ENCODE peak calls at places on chromosomes 12 and 14, in seven cellular contexts. V is EL, G is Panc1, Y is C1 segment of cervical spinal cord, U is GM06990, Z is AML-193, M is NCI-H2081. O is an unnamed sample.

GRCh38 chr12:68959457-68960161 is 26.6 kb upstream of the CPM start:
- DNase-seq in V (no peak), G (no peak), Y (no peak), U (no peak), Z (no peak), M (no peak), O (no peak)

GRCh38 chr12:106107566-106107965 is 31.2 kb downstream of the NUAK1 start:
- DNase-seq in V (peak), G (no peak), Y (no peak), U (no peak), Z (no peak), M (no peak), O (no peak)

GRCh38 chr14:88258026-88258425 is 65.0 kb downstream of the KCNK10 start:
- DNase-seq in V (no peak), G (no peak), Y (no peak), U (no peak), Z (no peak), M (no peak), O (no peak)

GRCh38 chr14:85565862-85566296 is 35.9 kb downstream of the FLRT2 start:
- DNase-seq in V (peak), G (no peak), Y (no peak), U (no peak), Z (no peak), M (no peak), O (no peak)

GRCh38 chr12:26870491-26871419 is 37.8 kb upstream of the ITPR2 start:
- DNase-seq in V (peak), G (no peak), Y (no peak), U (peak), Z (peak), M (no peak), O (no peak)

GRCh38 chr12:28558232-28558631 is 368.0 kb downstream of the CCDC91 start:
- DNase-seq in V (no peak), G (no peak), Y (no peak), U (no peak), Z (no peak), M (no peak), O (no peak)

GRCh38 chr14:105313381-105314286 is 914 bp upstream of the PACS2 start:
- DNase-seq in V (peak), G (no peak), Y (no peak), U (no peak), Z (peak), M (peak), O (no peak)

GRCh38 chr12:123660328-123660727 is 10.6 kb upstream of the TCTN2 start:
- DNase-seq in V (peak), G (peak), Y (no peak), U (no peak), Z (no peak), M (no peak), O (no peak)

GRCh38 chr14:99345472-99345871 is 73.5 kb upstream of the BCL11B start:
- DNase-seq in V (no peak), G (no peak), Y (no peak), U (no peak), Z (no peak), M (no peak), O (no peak)

GRCh38 chr14:77303417-77304156 is 17.1 kb downstream of the POMT2 start:
- DNase-seq in V (peak), G (peak), Y (no peak), U (no peak), Z (no peak), M (no peak), O (no peak)

GRCh38 chr14:21525995-21526671 is at the start of gene SALL2:
- DNase-seq in V (peak), G (no peak), Y (peak), U (peak), Z (no peak), M (peak), O (peak)

GRCh38 chr14:50085570-50086315 is 30.6 kb downstream of the VCPKMT start:
- DNase-seq in V (peak), G (no peak), Y (no peak), U (peak), Z (no peak), M (no peak), O (peak)

GRCh38 chr14:77140343-77140936 is 1.2 kb downstream of the ZDHHC22 start:
- DNase-seq in V (no peak), G (no peak), Y (no peak), U (no peak), Z (no peak), M (no peak), O (no peak)

GRCh38 chr14:54781936-54782802 is 120.5 kb downstream of the GCH1 start:
- DNase-seq in V (no peak), G (no peak), Y (no peak), U (no peak), Z (no peak), M (no peak), O (no peak)

GRCh38 chr12:43210437-43211197 is 341.4 kb downstream of the ADAMTS20 start:
- DNase-seq in V (peak), G (no peak), Y (no peak), U (peak), Z (no peak), M (no peak), O (no peak)

GRCh38 chr12:110577717-110578521 is 5.2 kb downstream of the PPTC7 start:
- DNase-seq in V (peak), G (no peak), Y (no peak), U (peak), Z (peak), M (no peak), O (peak)

GRCh38 chr12:71591601-71592000 is 72.0 kb downstream of the ZFC3H1 start:
- DNase-seq in V (no peak), G (no peak), Y (no peak), U (no peak), Z (no peak), M (no peak), O (no peak)

GRCh38 chr12:90333939-90334338 is 621.0 kb downstream of the CCER1 start:
- DNase-seq in V (peak), G (no peak), Y (no peak), U (no peak), Z (no peak), M (no peak), O (no peak)

O was measured in natural killer cell treated with Interleukin-12 subunit alpha and Interleukin-12 subunit beta and Interleukin-15 and Interleukin-18, amount 100 ng/mL, for 72 hours.